ENCODE peak calls at places on chromosomes 4 and X, in nine cellular contexts. One of them, this sample, is unnamed.

GRCh38 chr4:150104401-150105027 is 26.3 kb downstream of the DCLK2 start:
- DNase-seq in uterus: no peak
- DNase-seq in GM23338: no peak
- DNase-seq in aorta: no peak
- DNase-seq in left ventricle myocardium inferior: no peak
- DNase-seq in PC-3: no peak
- DNase-seq in right lobe of liver: no peak
- DNase-seq in naive thymus-derived CD4-positive, alpha-beta T cell: no peak
- DNase-seq in hepatocyte: no peak
- DNase-seq in this sample: no peak

GRCh38 chrX:41085105-41085882 is at the start of gene USP9X:
- DNase-seq in left ventricle myocardium inferior: peak; percentile 88
- DNase-seq in aorta: peak; percentile 97
- DNase-seq in GM23338: peak; percentile 78
- DNase-seq in right lobe of liver: peak; percentile 96
- DNase-seq in naive thymus-derived CD4-positive, alpha-beta T cell: peak; percentile 93
- DNase-seq in uterus: peak; percentile 95
- DNase-seq in PC-3: peak; percentile 78
- DNase-seq in hepatocyte: peak; percentile 93
- DNase-seq in this sample: peak; percentile 80

GRCh38 chr4:158807696-158808095 is 38.9 kb downstream of the FNIP2 start:
- DNase-seq in left ventricle myocardium inferior: no peak
- DNase-seq in aorta: no peak
- DNase-seq in naive thymus-derived CD4-positive, alpha-beta T cell: no peak
- DNase-seq in right lobe of liver: no peak
- DNase-seq in hepatocyte: no peak
- DNase-seq in uterus: no peak
- DNase-seq in GM23338: no peak
- DNase-seq in PC-3: no peak
- DNase-seq in this sample: no peak

GRCh38 chrX:109774136-109774535 is 41.1 kb upstream of the ACSL4 start:
- DNase-seq in left ventricle myocardium inferior: no peak
- DNase-seq in aorta: no peak
- DNase-seq in GM23338: no peak
- DNase-seq in right lobe of liver: no peak
- DNase-seq in uterus: no peak
- DNase-seq in naive thymus-derived CD4-positive, alpha-beta T cell: no peak
- DNase-seq in PC-3: no peak
- DNase-seq in hepatocyte: no peak
- DNase-seq in this sample: no peak

GRCh38 chr4:13903061-13903460 is 275.5 kb upstream of the BOD1L1 start:
- DNase-seq in PC-3: no peak
- DNase-seq in hepatocyte: no peak
- DNase-seq in right lobe of liver: no peak
- DNase-seq in uterus: no peak
- DNase-seq in GM23338: no peak
- DNase-seq in naive thymus-derived CD4-positive, alpha-beta T cell: no peak
- DNase-seq in aorta: no peak
- DNase-seq in left ventricle myocardium inferior: no peak
- DNase-seq in this sample: no peak

GRCh38 chr4:67397931-67398330 is 147.4 kb downstream of the CENPC start:
- DNase-seq in right lobe of liver: no peak
- DNase-seq in PC-3: no peak
- DNase-seq in left ventricle myocardium inferior: no peak
- DNase-seq in hepatocyte: no peak
- DNase-seq in GM23338: no peak
- DNase-seq in uterus: no peak
- DNase-seq in aorta: no peak
- DNase-seq in naive thymus-derived CD4-positive, alpha-beta T cell: no peak
- DNase-seq in this sample: no peak

GRCh38 chr4:131644619-131645018 is 1504.5 kb upstream of the PCDH10 start:
- DNase-seq in uterus: no peak
- DNase-seq in right lobe of liver: no peak
- DNase-seq in left ventricle myocardium inferior: no peak
- DNase-seq in naive thymus-derived CD4-positive, alpha-beta T cell: no peak
- DNase-seq in hepatocyte: peak; percentile 26
- DNase-seq in PC-3: peak; percentile 38
- DNase-seq in aorta: no peak
- DNase-seq in GM23338: peak; percentile 79
- DNase-seq in this sample: no peak

GRCh38 chr4:124712417-124713212 is at the start of gene ANKRD50:
- DNase-seq in GM23338: peak; percentile 92
- DNase-seq in uterus: peak; percentile 92
- DNase-seq in aorta: peak; percentile 96
- DNase-seq in PC-3: peak; percentile 82
- DNase-seq in left ventricle myocardium inferior: peak; percentile 91
- DNase-seq in right lobe of liver: peak; percentile 90
- DNase-seq in naive thymus-derived CD4-positive, alpha-beta T cell: peak; percentile 65
- DNase-seq in hepatocyte: peak; percentile 97
- DNase-seq in this sample: peak; percentile 93

GRCh38 chr4:164601653-164602052 is 152.3 kb upstream of the SMIM31 start:
- DNase-seq in right lobe of liver: no peak
- DNase-seq in GM23338: no peak
- DNase-seq in naive thymus-derived CD4-positive, alpha-beta T cell: no peak
- DNase-seq in uterus: no peak
- DNase-seq in hepatocyte: no peak
- DNase-seq in PC-3: no peak
- DNase-seq in left ventricle myocardium inferior: no peak
- DNase-seq in aorta: no peak
- DNase-seq in this sample: no peak

GRCh38 chrX:74535633-74536141 is 78.7 kb downstream of the RLIM start:
- DNase-seq in GM23338: peak; percentile 54
- DNase-seq in right lobe of liver: peak; percentile 78
- DNase-seq in naive thymus-derived CD4-positive, alpha-beta T cell: no peak
- DNase-seq in aorta: peak; percentile 89
- DNase-seq in uterus: peak; percentile 81
- DNase-seq in PC-3: peak; percentile 66
- DNase-seq in left ventricle myocardium inferior: peak; percentile 76
- DNase-seq in hepatocyte: peak; percentile 80
- DNase-seq in this sample: peak; percentile 63

GRCh38 chrX:154486396-154487207 is at the start of gene UBL4A:
- DNase-seq in GM23338: peak; percentile 50
- DNase-seq in PC-3: peak; percentile 79
- DNase-seq in naive thymus-derived CD4-positive, alpha-beta T cell: peak; percentile 34
- DNase-seq in left ventricle myocardium inferior: peak; percentile 64
- DNase-seq in hepatocyte: peak; percentile 83
- DNase-seq in aorta: peak; percentile 89
- DNase-seq in right lobe of liver: peak; percentile 72
- DNase-seq in uterus: peak; percentile 74
- DNase-seq in this sample: peak; percentile 52

GRCh38 chrX:1330605-1331004 is 6.0 kb upstream of the IL3RA start:
- DNase-seq in uterus: no peak
- DNase-seq in left ventricle myocardium inferior: no peak
- DNase-seq in aorta: no peak
- DNase-seq in PC-3: no peak
- DNase-seq in naive thymus-derived CD4-positive, alpha-beta T cell: no peak
- DNase-seq in right lobe of liver: no peak
- DNase-seq in hepatocyte: no peak
- DNase-seq in GM23338: no peak
- DNase-seq in this sample: no peak

GRCh38 chrX:1323315-1323714 is 13.3 kb upstream of the IL3RA start:
- DNase-seq in GM23338: peak; percentile 85
- DNase-seq in left ventricle myocardium inferior: peak; percentile 36
- DNase-seq in hepatocyte: peak; percentile 58
- DNase-seq in naive thymus-derived CD4-positive, alpha-beta T cell: peak; percentile 42
- DNase-seq in right lobe of liver: peak; percentile 53
- DNase-seq in uterus: no peak
- DNase-seq in aorta: peak; percentile 82
- DNase-seq in PC-3: peak; percentile 64
- DNase-seq in this sample: no peak

GRCh38 chrX:1325515-1326116 is 11.0 kb upstream of the IL3RA start:
- DNase-seq in left ventricle myocardium inferior: no peak
- DNase-seq in naive thymus-derived CD4-positive, alpha-beta T cell: no peak
- DNase-seq in aorta: no peak
- DNase-seq in GM23338: no peak
- DNase-seq in hepatocyte: no peak
- DNase-seq in right lobe of liver: no peak
- DNase-seq in PC-3: no peak
- DNase-seq in uterus: no peak
- DNase-seq in this sample: no peak

GRCh38 chrX:1322393-1322792 is 14.2 kb upstream of the IL3RA start:
- DNase-seq in hepatocyte: no peak
- DNase-seq in left ventricle myocardium inferior: no peak
- DNase-seq in right lobe of liver: no peak
- DNase-seq in aorta: no peak
- DNase-seq in uterus: no peak
- DNase-seq in PC-3: peak; percentile 12
- DNase-seq in naive thymus-derived CD4-positive, alpha-beta T cell: no peak
- DNase-seq in GM23338: no peak
- DNase-seq in this sample: no peak

DNA sequence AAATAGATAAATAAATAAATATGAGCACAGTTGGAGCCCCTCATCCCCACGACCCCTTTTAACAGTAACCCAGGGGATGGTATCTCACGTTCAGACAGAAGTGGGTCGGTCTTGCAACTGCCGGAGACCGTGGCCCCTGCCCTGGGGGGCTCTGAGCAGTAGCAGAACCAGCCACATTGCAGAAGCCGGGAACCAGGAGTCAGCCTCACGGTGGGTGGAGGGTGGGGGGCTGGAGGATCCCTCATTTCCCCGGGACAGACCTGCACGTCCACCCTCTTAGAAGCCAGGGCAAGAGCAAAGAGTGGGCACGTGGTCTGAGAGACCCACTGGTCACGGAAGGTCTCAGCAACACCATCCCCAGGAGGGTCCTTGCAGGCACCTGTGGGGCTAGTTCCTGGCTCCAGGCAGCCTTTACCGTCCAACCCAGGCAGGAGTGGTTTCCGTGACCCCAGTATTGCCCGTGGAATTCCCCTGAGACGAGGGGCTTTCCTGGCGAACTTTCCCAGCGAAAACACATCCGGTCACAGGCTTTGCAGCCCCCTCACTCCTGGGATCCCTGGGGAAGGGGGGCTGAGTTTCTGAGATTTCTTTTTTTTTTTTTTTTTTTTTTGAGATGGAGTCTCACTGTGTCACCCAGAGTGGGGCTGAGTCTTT is 8.8 kb upstream of the IL3RA start:
- DNase-seq in naive thymus-derived CD4-positive, alpha-beta T cell: no peak
- DNase-seq in left ventricle myocardium inferior: no peak
- DNase-seq in GM23338: no peak
- DNase-seq in right lobe of liver: no peak
- DNase-seq in PC-3: no peak
- DNase-seq in aorta: no peak
- DNase-seq in uterus: no peak
- DNase-seq in hepatocyte: no peak
- DNase-seq in this sample: no peak
- H3K4me1 ChIP-seq in naive thymus-derived CD4-positive, alpha-beta T cell: no peaks in the 10 kb centered on the region
- H3K4me1 ChIP-seq in left ventricle myocardium inferior: no peaks in the 10 kb centered on the region
- H3K4me1 ChIP-seq in GM23338: no peaks in the 10 kb centered on the region
- H3K4me1 ChIP-seq in right lobe of liver: no peaks in the 10 kb centered on the region
- H3K4me1 ChIP-seq in PC-3: no peaks in the 10 kb centered on the region
- H3K4me1 ChIP-seq in aorta: no peaks in the 10 kb centered on the region
- H3K4me1 ChIP-seq in uterus: no peaks in the 10 kb centered on the region
- H3K4me1 ChIP-seq in hepatocyte: no peaks in the 10 kb centered on the region
- H3K4me1 ChIP-seq in this sample: no peaks in the 10 kb centered on the region

DNA sequence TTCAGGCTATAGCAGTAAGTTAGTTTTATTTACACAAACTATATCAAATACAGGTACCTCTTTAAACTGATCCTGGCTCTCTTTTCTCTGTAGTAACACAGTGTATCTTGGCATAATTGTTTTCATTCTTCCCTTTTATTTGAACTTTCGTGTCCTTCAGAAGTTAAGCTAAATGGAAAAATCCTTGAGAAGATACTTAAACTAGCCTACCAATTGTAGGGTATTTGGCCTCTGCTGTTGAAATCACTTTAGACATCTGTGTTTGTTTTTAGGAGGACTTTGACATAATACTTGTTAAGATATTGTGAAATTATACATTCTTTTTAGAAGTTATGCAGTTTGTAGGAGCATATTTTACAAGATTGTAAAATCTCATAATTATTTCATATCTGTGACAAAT is 90.3 kb upstream of the GK2 start:
- DNase-seq in PC-3: no peak
- DNase-seq in uterus: no peak
- DNase-seq in left ventricle myocardium inferior: no peak
- DNase-seq in aorta: no peak
- DNase-seq in right lobe of liver: no peak
- DNase-seq in naive thymus-derived CD4-positive, alpha-beta T cell: no peak
- DNase-seq in GM23338: no peak
- DNase-seq in hepatocyte: no peak
- DNase-seq in this sample: no peak
- H3K27ac ChIP-seq in PC-3: no peak overlapping the region
- H3K27ac ChIP-seq in uterus: no peak overlapping the region
- H3K27ac ChIP-seq in left ventricle myocardium inferior: no peak overlapping the region
- H3K27ac ChIP-seq in aorta: no peak overlapping the region
- H3K27ac ChIP-seq in right lobe of liver: no peak overlapping the region
- H3K27ac ChIP-seq in naive thymus-derived CD4-positive, alpha-beta T cell: no peak overlapping the region
- H3K27ac ChIP-seq in GM23338: no peak overlapping the region
- H3K27ac ChIP-seq in hepatocyte: no peak overlapping the region
- H3K27ac ChIP-seq in this sample: no peak overlapping the region

DNA sequence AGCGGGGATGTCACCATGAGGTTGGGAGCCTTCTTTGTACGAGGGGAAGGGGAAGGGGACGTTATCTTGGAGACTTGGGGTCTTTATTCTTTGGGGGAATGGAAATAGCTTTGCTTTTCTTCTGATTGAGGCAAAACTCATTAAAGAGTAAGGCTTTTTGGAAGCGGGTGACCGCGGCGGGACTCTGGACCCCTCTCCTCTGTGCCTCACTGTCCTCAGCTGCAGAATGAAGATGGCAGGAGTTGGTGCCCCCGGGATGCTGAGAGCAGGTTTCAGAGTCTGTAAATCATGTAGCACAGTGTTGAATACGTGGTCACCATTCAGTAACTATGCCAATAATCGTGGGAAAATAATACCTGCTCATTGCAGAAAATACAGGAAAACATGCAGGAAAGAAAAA is 32.1 kb downstream of the HTT-AS start:
- DNase-seq in uterus: no peak
- DNase-seq in naive thymus-derived CD4-positive, alpha-beta T cell: no peak
- DNase-seq in aorta: no peak
- DNase-seq in left ventricle myocardium inferior: no peak
- DNase-seq in hepatocyte: no peak
- DNase-seq in right lobe of liver: no peak
- DNase-seq in GM23338: no peak
- DNase-seq in PC-3: no peak
- DNase-seq in this sample: no peak
- H3K4me3 ChIP-seq in uterus: peak overlapping the region; percentile 24
- H3K4me3 ChIP-seq in naive thymus-derived CD4-positive, alpha-beta T cell: peak overlapping the region; percentile 66
- H3K4me3 ChIP-seq in aorta: peak overlapping the region; percentile 1
- H3K4me3 ChIP-seq in left ventricle myocardium inferior: peak overlapping the region; percentile 68
- H3K4me3 ChIP-seq in hepatocyte: no peak overlapping the region
- H3K4me3 ChIP-seq in right lobe of liver: peak overlapping the region; percentile 55
- H3K4me3 ChIP-seq in GM23338: no peak overlapping the region
- H3K4me3 ChIP-seq in PC-3: peak overlapping the region; percentile 74
- H3K4me3 ChIP-seq in this sample: no peak overlapping the region

DNA sequence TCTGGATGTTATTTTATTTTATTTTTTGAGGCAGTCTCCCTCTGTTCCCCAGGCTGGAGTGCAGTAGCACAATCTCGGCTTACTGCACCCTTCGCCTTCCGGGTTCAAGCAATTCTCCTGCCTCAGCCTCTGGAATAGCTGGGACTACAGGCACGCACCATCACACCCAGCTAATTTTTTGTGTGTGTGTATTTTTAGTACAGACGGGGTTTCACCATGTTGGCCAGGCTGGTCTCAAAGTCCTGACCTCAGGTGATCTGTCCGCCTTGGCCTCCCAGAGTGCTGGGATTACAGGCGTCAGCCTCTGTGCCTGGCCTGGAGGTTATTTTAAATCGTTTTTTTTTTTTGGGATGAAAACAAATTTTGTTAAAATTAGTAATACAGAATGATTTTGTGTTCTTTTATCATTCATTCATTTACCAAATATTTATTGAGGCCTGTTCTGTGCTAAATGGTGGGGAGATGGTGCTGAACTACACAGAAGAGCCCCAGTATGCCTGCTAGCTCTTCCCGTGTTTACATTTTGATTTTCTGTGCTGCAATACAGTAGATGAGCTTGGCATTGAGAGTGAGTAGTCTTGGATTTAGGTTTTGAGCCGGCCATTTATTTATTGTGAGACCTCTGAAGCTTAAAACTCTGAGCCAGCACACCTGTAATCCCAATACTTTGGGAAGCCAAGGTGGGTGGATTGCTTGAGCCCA is 22.7 kb downstream of the ADD1 start:
- DNase-seq in naive thymus-derived CD4-positive, alpha-beta T cell: no peak
- DNase-seq in hepatocyte: no peak
- DNase-seq in right lobe of liver: peak; percentile 33
- DNase-seq in uterus: no peak
- DNase-seq in aorta: no peak
- DNase-seq in GM23338: no peak
- DNase-seq in left ventricle myocardium inferior: no peak
- DNase-seq in PC-3: no peak
- DNase-seq in this sample: no peak
- H3K4me1 ChIP-seq in naive thymus-derived CD4-positive, alpha-beta T cell: peaks cover 21% of the 10 kb centered on the region
- H3K4me1 ChIP-seq in hepatocyte: peaks cover 73% of the 10 kb centered on the region
- H3K4me1 ChIP-seq in right lobe of liver: no peaks in the 10 kb centered on the region
- H3K4me1 ChIP-seq in uterus: peaks cover 27% of the 10 kb centered on the region
- H3K4me1 ChIP-seq in aorta: peaks cover 27% of the 10 kb centered on the region
- H3K4me1 ChIP-seq in GM23338: peaks cover 68% of the 10 kb centered on the region
- H3K4me1 ChIP-seq in left ventricle myocardium inferior: peaks cover 100% of the 10 kb centered on the region
- H3K4me1 ChIP-seq in PC-3: peaks cover 12% of the 10 kb centered on the region
- H3K4me1 ChIP-seq in this sample: peaks cover 19% of the 10 kb centered on the region